ENCODE peak calls at places on chromosomes 12 and 14, in four cellular contexts. One of them, this sample, is unnamed.

GRCh38 chr12:127655691-127656090 is 611.3 kb upstream of the TMEM132C start:
- DNase-seq in brain microvascular endothelial cell: peak
- DNase-seq in astrocyte: peak
- DNase-seq in aorta: no peak
- DNase-seq in this sample: no peak

GRCh38 chr12:103742349-103742784 is 98.7 kb downstream of the NT5DC3 start:
- DNase-seq in astrocyte: peak
- DNase-seq in aorta: no peak
- DNase-seq in brain microvascular endothelial cell: no peak
- DNase-seq in this sample: peak

GRCh38 chr12:55631743-55632142 is 4.9 kb upstream of the OR10P1 start:
- DNase-seq in brain microvascular endothelial cell: no peak
- DNase-seq in astrocyte: no peak
- DNase-seq in aorta: no peak
- DNase-seq in this sample: no peak

GRCh38 chr12:2845280-2845679 is 10.4 kb upstream of the NRIP2 start:
- DNase-seq in aorta: no peak
- DNase-seq in brain microvascular endothelial cell: peak
- DNase-seq in astrocyte: peak
- DNase-seq in this sample: no peak

GRCh38 chr12:94089891-94090290 is 58.5 kb upstream of the PLXNC1 start:
- DNase-seq in brain microvascular endothelial cell: no peak
- DNase-seq in astrocyte: peak
- DNase-seq in aorta: no peak
- DNase-seq in this sample: no peak

GRCh38 chr14:64891839-64892375 is 12.2 kb upstream of the SPTB start:
- DNase-seq in aorta: no peak
- DNase-seq in astrocyte: peak
- DNase-seq in brain microvascular endothelial cell: peak
- DNase-seq in this sample: peak

GRCh38 chr12:51082561-51083139 is 746 bp downstream of the CSRNP2 start:
- DNase-seq in aorta: no peak
- DNase-seq in brain microvascular endothelial cell: peak
- DNase-seq in astrocyte: peak
- DNase-seq in this sample: no peak

GRCh38 chr14:51880810-51881580 is 20.6 kb downstream of the GNG2 start:
- DNase-seq in brain microvascular endothelial cell: no peak
- DNase-seq in aorta: no peak
- DNase-seq in astrocyte: peak
- DNase-seq in this sample: no peak

GRCh38 chr12:52059582-52060497 is 8.6 kb downstream of the NR4A1 start:
- DNase-seq in astrocyte: peak
- DNase-seq in brain microvascular endothelial cell: no peak
- DNase-seq in aorta: peak
- DNase-seq in this sample: no peak

GRCh38 chr12:108338915-108339657 is at the start of gene CMKLR1:
- DNase-seq in brain microvascular endothelial cell: no peak
- DNase-seq in astrocyte: no peak
- DNase-seq in aorta: peak
- DNase-seq in this sample: no peak

GRCh38 chr12:55820679-55821078 is 2.8 kb downstream of the ORMDL2 start:
- DNase-seq in astrocyte: no peak
- DNase-seq in brain microvascular endothelial cell: no peak
- DNase-seq in aorta: no peak
- DNase-seq in this sample: no peak

GRCh38 chr12:108884116-108885012 is 4.5 kb downstream of the DAO start:
- DNase-seq in aorta: peak
- DNase-seq in astrocyte: no peak
- DNase-seq in brain microvascular endothelial cell: peak
- DNase-seq in this sample: peak

GRCh38 chr12:1836241-1836803 is 16.0 kb downstream of the LRTM2 start:
- DNase-seq in astrocyte: no peak
- DNase-seq in aorta: peak
- DNase-seq in brain microvascular endothelial cell: no peak
- DNase-seq in this sample: no peak

GRCh38 chr14:85468815-85469214 is 61.1 kb upstream of the FLRT2 start:
- DNase-seq in aorta: no peak
- DNase-seq in astrocyte: no peak
- DNase-seq in brain microvascular endothelial cell: no peak
- DNase-seq in this sample: peak

GRCh38 chr12:95548539-95549391 is 2.5 kb downstream of the USP44 start:
- DNase-seq in aorta: peak
- DNase-seq in brain microvascular endothelial cell: no peak
- DNase-seq in astrocyte: no peak
- DNase-seq in this sample: no peak

GRCh38 chr14:57725399-57726077 is 140.4 kb downstream of the SLC35F4 start:
- DNase-seq in astrocyte: peak
- DNase-seq in aorta: no peak
- DNase-seq in brain microvascular endothelial cell: peak
- DNase-seq in this sample: peak

GRCh38 chr14:68240388-68240787 is 420.8 kb downstream of the RAD51B start:
- DNase-seq in aorta: no peak
- DNase-seq in brain microvascular endothelial cell: no peak
- DNase-seq in astrocyte: no peak
- DNase-seq in this sample: no peak
- H3K27ac ChIP-seq in aorta: no peak
- H3K27ac ChIP-seq in brain microvascular endothelial cell: no peak
- H3K27ac ChIP-seq in astrocyte: no peak
- H3K27ac ChIP-seq in this sample: no peak

GRCh38 chr12:53181935-53182334 is 1.2 kb upstream of the CSAD start:
- DNase-seq in astrocyte: no peak
- DNase-seq in brain microvascular endothelial cell: no peak
- DNase-seq in aorta: no peak
- DNase-seq in this sample: no peak
- H3K27ac ChIP-seq in astrocyte: no peak
- H3K27ac ChIP-seq in brain microvascular endothelial cell: no peak
- H3K27ac ChIP-seq in aorta: no peak
- H3K27ac ChIP-seq in this sample: no peak

GRCh38 chr12:124829008-124829707 is 34.5 kb downstream of the SCARB1 start:
- DNase-seq in brain microvascular endothelial cell: peak
- DNase-seq in aorta: no peak
- DNase-seq in astrocyte: peak
- DNase-seq in this sample: peak

GRCh38 chr12:124827588-124828184 is 36.0 kb downstream of the SCARB1 start:
- DNase-seq in brain microvascular endothelial cell: no peak
- DNase-seq in aorta: no peak
- DNase-seq in astrocyte: no peak
- DNase-seq in this sample: no peak

GRCh38 chr12:124830306-124830705 is 33.4 kb downstream of the SCARB1 start:
- DNase-seq in aorta: no peak
- DNase-seq in brain microvascular endothelial cell: no peak
- DNase-seq in astrocyte: no peak
- DNase-seq in this sample: no peak

GRCh38 chr12:124829708-124830304 is 33.9 kb downstream of the SCARB1 start:
- DNase-seq in astrocyte: no peak
- DNase-seq in aorta: no peak
- DNase-seq in brain microvascular endothelial cell: no peak
- DNase-seq in this sample: no peak

DNA sequence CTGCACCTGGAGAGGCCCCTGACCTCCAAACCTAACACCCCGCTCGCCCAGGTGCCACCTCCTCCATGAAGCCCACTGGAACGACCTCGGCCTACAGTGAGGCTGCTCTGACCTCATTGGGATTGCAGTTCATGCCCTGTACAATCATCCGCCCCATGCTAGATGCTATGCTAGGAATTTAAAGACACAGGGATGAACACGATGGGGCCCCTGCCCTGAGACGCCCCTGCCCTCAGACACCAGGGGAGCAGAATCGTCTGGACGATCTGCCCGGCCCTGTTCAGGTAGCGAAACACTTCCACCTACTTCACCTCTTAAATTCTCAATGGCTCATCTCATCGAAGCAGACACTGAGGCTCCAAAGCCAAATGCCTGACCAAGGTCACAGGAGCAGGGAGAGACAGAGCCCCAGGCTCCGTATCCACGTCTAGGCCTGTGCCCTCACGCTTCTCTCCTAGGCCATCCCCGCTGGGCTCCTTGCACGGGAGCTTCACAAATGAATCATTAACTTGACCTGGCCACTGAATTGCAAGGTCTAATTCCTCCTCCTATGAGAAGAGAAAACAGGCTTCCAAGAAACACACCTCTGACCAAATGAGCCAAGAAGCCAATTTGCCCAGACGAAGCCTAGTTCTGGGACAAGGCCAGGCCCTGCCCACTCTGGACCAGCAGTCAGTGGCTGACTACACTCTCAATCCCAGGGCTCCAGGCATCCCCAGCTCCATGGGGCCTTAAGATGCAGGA is 35.2 kb downstream of the SCARB1 start:
- DNase-seq in astrocyte: peak
- DNase-seq in aorta: no peak
- DNase-seq in brain microvascular endothelial cell: peak
- DNase-seq in this sample: peak
- H3K27ac ChIP-seq in astrocyte: peak
- H3K27ac ChIP-seq in aorta: no peak
- H3K27ac ChIP-seq in brain microvascular endothelial cell: peak
- H3K27ac ChIP-seq in this sample: no peak

DNA sequence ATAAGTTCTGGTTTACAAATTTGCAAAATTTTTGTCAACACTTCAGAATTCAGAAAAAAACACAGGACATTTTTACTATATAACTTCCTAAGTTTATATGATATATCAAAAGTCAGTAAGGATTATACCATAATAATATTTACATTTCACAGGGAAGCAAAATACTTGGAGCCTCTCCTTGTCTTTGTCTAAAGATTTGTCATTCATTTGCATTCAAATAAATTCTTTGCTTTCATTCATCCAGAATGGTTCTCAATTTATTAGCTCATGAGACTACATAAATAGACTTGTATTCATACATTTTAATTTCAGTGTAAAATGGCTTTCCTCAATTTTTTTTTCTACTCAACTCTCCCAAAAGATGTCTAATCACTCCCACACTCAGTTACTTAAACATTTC is 96.4 kb downstream of the SLC38A6 start:
- DNase-seq in aorta: no peak
- DNase-seq in brain microvascular endothelial cell: no peak
- DNase-seq in astrocyte: no peak
- DNase-seq in this sample: no peak
- H3K27ac ChIP-seq in aorta: no peak
- H3K27ac ChIP-seq in brain microvascular endothelial cell: no peak
- H3K27ac ChIP-seq in astrocyte: no peak
- H3K27ac ChIP-seq in this sample: peak

GRCh38 chr12:92142251-92142896 is 3.3 kb downstream of the BTG1 start:
- DNase-seq in brain microvascular endothelial cell: no peak
- DNase-seq in astrocyte: no peak
- DNase-seq in aorta: no peak
- DNase-seq in this sample: peak

GRCh38 chr12:92139634-92140555 is 5.8 kb downstream of the BTG1 start:
- DNase-seq in brain microvascular endothelial cell: no peak
- DNase-seq in aorta: no peak
- DNase-seq in astrocyte: peak
- DNase-seq in this sample: peak

GRCh38 chr12:92143280-92143679 is 2.4 kb downstream of the BTG1 start:
- DNase-seq in astrocyte: no peak
- DNase-seq in aorta: no peak
- DNase-seq in brain microvascular endothelial cell: no peak
- DNase-seq in this sample: peak

GRCh38 chr12:92141585-92142244 is 3.9 kb downstream of the BTG1 start:
- DNase-seq in aorta: no peak
- DNase-seq in brain microvascular endothelial cell: no peak
- DNase-seq in astrocyte: no peak
- DNase-seq in this sample: peak

GRCh38 chr12:92140919-92141536 is 4.6 kb downstream of the BTG1 start:
- DNase-seq in aorta: no peak
- DNase-seq in astrocyte: no peak
- DNase-seq in brain microvascular endothelial cell: no peak
- DNase-seq in this sample: no peak
- H3K27ac ChIP-seq in aorta: no peak
- H3K27ac ChIP-seq in astrocyte: peak
- H3K27ac ChIP-seq in brain microvascular endothelial cell: peak
- H3K27ac ChIP-seq in this sample: peak

GRCh38 chr12:6632026-6632978 is 3.5 kb downstream of the LPAR5 start:
- DNase-seq in aorta: no peak
- DNase-seq in brain microvascular endothelial cell: no peak
- DNase-seq in astrocyte: no peak
- DNase-seq in this sample: peak

GRCh38 chr12:6638305-6638704 is 2.5 kb upstream of the LPAR5 start:
- DNase-seq in aorta: no peak
- DNase-seq in astrocyte: no peak
- DNase-seq in brain microvascular endothelial cell: no peak
- DNase-seq in this sample: no peak

GRCh38 chr12:6635375-6635855 is 344 bp downstream of the LPAR5 start:
- DNase-seq in brain microvascular endothelial cell: no peak
- DNase-seq in astrocyte: no peak
- DNase-seq in aorta: no peak
- DNase-seq in this sample: no peak

GRCh38 chr12:6639151-6639773 is 3.5 kb upstream of the LPAR5 start:
- DNase-seq in brain microvascular endothelial cell: no peak
- DNase-seq in aorta: no peak
- DNase-seq in astrocyte: no peak
- DNase-seq in this sample: no peak

GRCh38 chr12:6635856-6636521 is at the start of gene LPAR5:
- DNase-seq in astrocyte: peak
- DNase-seq in brain microvascular endothelial cell: peak
- DNase-seq in aorta: no peak
- DNase-seq in this sample: peak
- H3K27ac ChIP-seq in astrocyte: no peak
- H3K27ac ChIP-seq in brain microvascular endothelial cell: no peak
- H3K27ac ChIP-seq in aorta: no peak
- H3K27ac ChIP-seq in this sample: peak

GRCh38 chr12:57143454-57143853 is 4.0 kb downstream of the LRP1-AS start:
- DNase-seq in brain microvascular endothelial cell: no peak
- DNase-seq in aorta: no peak
- DNase-seq in astrocyte: no peak
- DNase-seq in this sample: no peak
- H3K27ac ChIP-seq in brain microvascular endothelial cell: no peak
- H3K27ac ChIP-seq in aorta: no peak
- H3K27ac ChIP-seq in astrocyte: no peak
- H3K27ac ChIP-seq in this sample: no peak